ENCODE peak calls at places on chromosomes 5 and 9, in five cellular contexts. One of them, this sample, is unnamed.

GRCh38 chr9:81489048-81489447 is 200.3 kb downstream of the TLE1 start:
- DNase-seq in breast epithelium: no peak
- DNase-seq in HCT116: no peak
- DNase-seq in astrocyte of the spinal cord: no peak
- DNase-seq in astrocyte of the cerebellum: no peak
- DNase-seq in this sample: no peak

GRCh38 chr5:176762489-176762888 is 47.9 kb upstream of the UNC5A start:
- DNase-seq in breast epithelium: no peak
- DNase-seq in HCT116: no peak
- DNase-seq in astrocyte of the spinal cord: no peak
- DNase-seq in astrocyte of the cerebellum: no peak
- DNase-seq in this sample: no peak

GRCh38 chr9:127135056-127135745 is 12.8 kb upstream of the ANGPTL2 start:
- DNase-seq in astrocyte of the cerebellum: no peak
- DNase-seq in astrocyte of the spinal cord: no peak
- DNase-seq in breast epithelium: no peak
- DNase-seq in HCT116: no peak
- DNase-seq in this sample: no peak

GRCh38 chr9:110351009-110351467 is 13.4 kb upstream of the TXNDC8 start:
- DNase-seq in astrocyte of the spinal cord: peak; percentile 85
- DNase-seq in breast epithelium: no peak
- DNase-seq in HCT116: peak; percentile 51
- DNase-seq in astrocyte of the cerebellum: peak; percentile 58
- DNase-seq in this sample: no peak

GRCh38 chr5:56585973-56586740 is 229.2 kb upstream of the MAP3K1 start:
- DNase-seq in HCT116: no peak
- DNase-seq in astrocyte of the cerebellum: no peak
- DNase-seq in breast epithelium: no peak
- DNase-seq in astrocyte of the spinal cord: no peak
- DNase-seq in this sample: no peak

GRCh38 chr9:16704489-16705111 is 165.9 kb downstream of the BNC2 start:
- DNase-seq in HCT116: no peak
- DNase-seq in astrocyte of the cerebellum: no peak
- DNase-seq in breast epithelium: no peak
- DNase-seq in astrocyte of the spinal cord: no peak
- DNase-seq in this sample: no peak

GRCh38 chr5:73280821-73281746 is 108.1 kb downstream of the TMEM174 start:
- DNase-seq in breast epithelium: peak; percentile 74
- DNase-seq in HCT116: peak; percentile 18
- DNase-seq in astrocyte of the spinal cord: peak; percentile 88
- DNase-seq in astrocyte of the cerebellum: peak; percentile 77
- DNase-seq in this sample: no peak

GRCh38 chr5:151937851-151938250 is 13.2 kb upstream of the GLRA1 start:
- DNase-seq in astrocyte of the cerebellum: no peak
- DNase-seq in HCT116: no peak
- DNase-seq in astrocyte of the spinal cord: no peak
- DNase-seq in breast epithelium: no peak
- DNase-seq in this sample: no peak

GRCh38 chr5:73938938-73939320 is 312.9 kb downstream of the ARHGEF28 start:
- DNase-seq in astrocyte of the spinal cord: no peak
- DNase-seq in astrocyte of the cerebellum: no peak
- DNase-seq in breast epithelium: no peak
- DNase-seq in HCT116: no peak
- DNase-seq in this sample: no peak

GRCh38 chr5:73330613-73331012 is 118.0 kb downstream of the FOXD1 start:
- DNase-seq in breast epithelium: no peak
- DNase-seq in HCT116: no peak
- DNase-seq in astrocyte of the spinal cord: no peak
- DNase-seq in astrocyte of the cerebellum: no peak
- DNase-seq in this sample: no peak

GRCh38 chr5:159244163-159244562 is 18.9 kb upstream of the UBLCP1 start:
- DNase-seq in breast epithelium: no peak
- DNase-seq in HCT116: no peak
- DNase-seq in astrocyte of the spinal cord: no peak
- DNase-seq in astrocyte of the cerebellum: no peak
- DNase-seq in this sample: no peak

GRCh38 chr5:68086857-68087256 is 128.7 kb upstream of the PIK3R1 start:
- DNase-seq in astrocyte of the spinal cord: peak; percentile 83
- DNase-seq in HCT116: no peak
- DNase-seq in astrocyte of the cerebellum: peak; percentile 67
- DNase-seq in breast epithelium: no peak
- DNase-seq in this sample: no peak

GRCh38 chr5:75678155-75678554 is 39.1 kb downstream of the POC5 start:
- DNase-seq in HCT116: no peak
- DNase-seq in breast epithelium: no peak
- DNase-seq in astrocyte of the spinal cord: no peak
- DNase-seq in astrocyte of the cerebellum: no peak
- DNase-seq in this sample: peak; percentile 18

GRCh38 chr9:129143461-129143927 is 32.3 kb downstream of the PTPA start:
- DNase-seq in breast epithelium: no peak
- DNase-seq in astrocyte of the cerebellum: peak; percentile 75
- DNase-seq in HCT116: no peak
- DNase-seq in astrocyte of the spinal cord: peak; percentile 73
- DNase-seq in this sample: no peak

GRCh38 chr9:2299156-2299842 is 284.2 kb downstream of the SMARCA2 start:
- DNase-seq in astrocyte of the spinal cord: no peak
- DNase-seq in HCT116: no peak
- DNase-seq in astrocyte of the cerebellum: no peak
- DNase-seq in breast epithelium: peak; percentile 68
- DNase-seq in this sample: no peak

GRCh38 chr5:14424011-14424685 is 157.4 kb upstream of the OTULINL start:
- DNase-seq in HCT116: no peak
- DNase-seq in astrocyte of the spinal cord: peak; percentile 59
- DNase-seq in astrocyte of the cerebellum: no peak
- DNase-seq in breast epithelium: no peak
- DNase-seq in this sample: no peak

GRCh38 chr5:127367912-127368468 is 77.4 kb downstream of the MEGF10 start:
- DNase-seq in HCT116: no peak
- DNase-seq in breast epithelium: no peak
- DNase-seq in astrocyte of the cerebellum: no peak
- DNase-seq in astrocyte of the spinal cord: no peak
- DNase-seq in this sample: no peak

GRCh38 chr5:43699910-43700309 is 96.9 kb downstream of the NNT start:
- DNase-seq in HCT116: no peak
- DNase-seq in breast epithelium: no peak
- DNase-seq in astrocyte of the spinal cord: no peak
- DNase-seq in astrocyte of the cerebellum: no peak
- DNase-seq in this sample: no peak

GRCh38 chr9:75382126-75382525 is 293.8 kb downstream of the OSTF1 start:
- DNase-seq in HCT116: no peak
- DNase-seq in breast epithelium: no peak
- DNase-seq in astrocyte of the spinal cord: peak; percentile 21
- DNase-seq in astrocyte of the cerebellum: no peak
- DNase-seq in this sample: no peak

GRCh38 chr5:171122372-171122771 is 186.7 kb upstream of the TLX3 start:
- DNase-seq in HCT116: no peak
- DNase-seq in breast epithelium: no peak
- DNase-seq in astrocyte of the spinal cord: peak; percentile 28
- DNase-seq in astrocyte of the cerebellum: no peak
- DNase-seq in this sample: no peak

GRCh38 chr5:151070449-151070848 is 10.4 kb downstream of the TNIP1 start:
- DNase-seq in breast epithelium: no peak
- DNase-seq in astrocyte of the cerebellum: no peak
- DNase-seq in astrocyte of the spinal cord: no peak
- DNase-seq in HCT116: no peak
- DNase-seq in this sample: no peak

GRCh38 chr9:109198736-109199384 is 31.8 kb upstream of the FRRS1L start:
- DNase-seq in astrocyte of the cerebellum: no peak
- DNase-seq in breast epithelium: no peak
- DNase-seq in HCT116: peak; percentile 26
- DNase-seq in astrocyte of the spinal cord: no peak
- DNase-seq in this sample: no peak

GRCh38 chr5:157290156-157290980 is 24.4 kb downstream of the CYFIP2 start:
- DNase-seq in breast epithelium: no peak
- DNase-seq in HCT116: no peak
- DNase-seq in astrocyte of the cerebellum: no peak
- DNase-seq in astrocyte of the spinal cord: peak; percentile 37
- DNase-seq in this sample: no peak

GRCh38 chr5:74625742-74626241 is 14.7 kb downstream of the ENC1 start:
- DNase-seq in breast epithelium: no peak
- DNase-seq in astrocyte of the spinal cord: peak; percentile 77
- DNase-seq in HCT116: no peak
- DNase-seq in astrocyte of the cerebellum: peak; percentile 88
- DNase-seq in this sample: no peak

GRCh38 chr5:123455640-123456039 is 32.4 kb upstream of the CEP120 start:
- DNase-seq in HCT116: no peak
- DNase-seq in breast epithelium: no peak
- DNase-seq in astrocyte of the spinal cord: no peak
- DNase-seq in astrocyte of the cerebellum: no peak
- DNase-seq in this sample: peak; percentile 23

GRCh38 chr5:151141535-151141934 is 16.0 kb downstream of the ANXA6 start:
- DNase-seq in astrocyte of the spinal cord: peak; percentile 39
- DNase-seq in breast epithelium: peak; percentile 45
- DNase-seq in astrocyte of the cerebellum: no peak
- DNase-seq in HCT116: no peak
- DNase-seq in this sample: peak; percentile 78

GRCh38 chr9:14245901-14246525 is 67.9 kb downstream of the NFIB start:
- DNase-seq in astrocyte of the spinal cord: peak; percentile 53
- DNase-seq in astrocyte of the cerebellum: peak; percentile 60
- DNase-seq in HCT116: no peak
- DNase-seq in breast epithelium: no peak
- DNase-seq in this sample: no peak

GRCh38 chr9:128497824-128498610 is 6.5 kb upstream of the GLE1 start:
- DNase-seq in astrocyte of the cerebellum: no peak
- DNase-seq in breast epithelium: no peak
- DNase-seq in HCT116: no peak
- DNase-seq in astrocyte of the spinal cord: no peak
- DNase-seq in this sample: no peak

GRCh38 chr5:61732796-61733195 is 400.7 kb downstream of the ZSWIM6 start:
- DNase-seq in breast epithelium: no peak
- DNase-seq in astrocyte of the spinal cord: no peak
- DNase-seq in astrocyte of the cerebellum: no peak
- DNase-seq in HCT116: no peak
- DNase-seq in this sample: no peak

GRCh38 chr9:76704601-76705204 is 59.5 kb upstream of the PCA3 start:
- DNase-seq in astrocyte of the spinal cord: peak; percentile 89
- DNase-seq in HCT116: peak; percentile 80
- DNase-seq in astrocyte of the cerebellum: peak; percentile 94
- DNase-seq in breast epithelium: no peak
- DNase-seq in this sample: peak; percentile 42

GRCh38 chr9:121484659-121485446 is 14.8 kb downstream of the GGTA1 start:
- DNase-seq in astrocyte of the cerebellum: no peak
- DNase-seq in HCT116: no peak
- DNase-seq in astrocyte of the spinal cord: no peak
- DNase-seq in breast epithelium: no peak
- DNase-seq in this sample: no peak

GRCh38 chr5:67494186-67494842 is 297.7 kb upstream of the CD180 start:
- DNase-seq in astrocyte of the spinal cord: no peak
- DNase-seq in HCT116: no peak
- DNase-seq in breast epithelium: no peak
- DNase-seq in astrocyte of the cerebellum: no peak
- DNase-seq in this sample: no peak

GRCh38 chr5:113378486-113378885 is 56.3 kb downstream of the TSSK1B start:
- DNase-seq in breast epithelium: no peak
- DNase-seq in astrocyte of the cerebellum: no peak
- DNase-seq in astrocyte of the spinal cord: peak; percentile 3
- DNase-seq in HCT116: no peak
- DNase-seq in this sample: no peak

GRCh38 chr5:124868661-124869060 is 122.2 kb upstream of the ZNF608 start:
- DNase-seq in astrocyte of the cerebellum: no peak
- DNase-seq in breast epithelium: no peak
- DNase-seq in astrocyte of the spinal cord: no peak
- DNase-seq in HCT116: no peak
- DNase-seq in this sample: no peak

GRCh38 chr5:179344301-179345178 is 721 bp downstream of the ADAMTS2 start:
- DNase-seq in breast epithelium: no peak
- DNase-seq in astrocyte of the cerebellum: no peak
- DNase-seq in HCT116: no peak
- DNase-seq in astrocyte of the spinal cord: no peak
- DNase-seq in this sample: peak; percentile 48

GRCh38 chr5:82467006-82467561 is 188.9 kb upstream of the RPS23 start:
- DNase-seq in breast epithelium: no peak
- DNase-seq in HCT116: no peak
- DNase-seq in astrocyte of the cerebellum: no peak
- DNase-seq in astrocyte of the spinal cord: peak; percentile 46
- DNase-seq in this sample: no peak

GRCh38 chr5:77282337-77283027 is 72.0 kb downstream of the PDE8B start:
- DNase-seq in astrocyte of the spinal cord: peak; percentile 29
- DNase-seq in HCT116: no peak
- DNase-seq in breast epithelium: no peak
- DNase-seq in astrocyte of the cerebellum: peak; percentile 4
- DNase-seq in this sample: no peak
- TF ChIP-seq CTCF in astrocyte of the spinal cord: peak; percentile 24
- TF ChIP-seq CTCF in HCT116: no peak
- TF ChIP-seq CTCF in breast epithelium: no peak
- TF ChIP-seq CTCF in astrocyte of the cerebellum: peak; percentile 46
- TF ChIP-seq CTCF in this sample: no peak

GRCh38 chr5:38666668-38667498 is 110.4 kb upstream of the LIFR start:
- DNase-seq in astrocyte of the cerebellum: peak; percentile 42
- DNase-seq in HCT116: peak; percentile 19
- DNase-seq in astrocyte of the spinal cord: peak; percentile 73
- DNase-seq in breast epithelium: no peak
- DNase-seq in this sample: peak; percentile 11
- TF ChIP-seq CTCF in astrocyte of the cerebellum: peak; percentile 86
- TF ChIP-seq CTCF in HCT116: peak; percentile 75
- TF ChIP-seq CTCF in astrocyte of the spinal cord: peak; percentile 82
- TF ChIP-seq CTCF in breast epithelium: peak; percentile 59
- TF ChIP-seq CTCF in this sample: peak; percentile 6

GRCh38 chr9:101707708-101708107 is 30.7 kb downstream of the GRIN3A start:
- DNase-seq in astrocyte of the spinal cord: peak; percentile 1
- DNase-seq in HCT116: no peak
- DNase-seq in breast epithelium: no peak
- DNase-seq in astrocyte of the cerebellum: no peak
- DNase-seq in this sample: no peak

GRCh38 chr9:101706929-101707328 is 31.5 kb downstream of the GRIN3A start:
- DNase-seq in astrocyte of the spinal cord: no peak
- DNase-seq in breast epithelium: no peak
- DNase-seq in astrocyte of the cerebellum: no peak
- DNase-seq in HCT116: no peak
- DNase-seq in this sample: no peak

GRCh38 chr9:101702257-101702656 is 36.2 kb downstream of the GRIN3A start:
- DNase-seq in astrocyte of the cerebellum: no peak
- DNase-seq in breast epithelium: no peak
- DNase-seq in astrocyte of the spinal cord: no peak
- DNase-seq in HCT116: no peak
- DNase-seq in this sample: no peak

GRCh38 chr9:101706261-101706798 is 32.1 kb downstream of the GRIN3A start:
- DNase-seq in astrocyte of the spinal cord: no peak
- DNase-seq in HCT116: no peak
- DNase-seq in breast epithelium: no peak
- DNase-seq in astrocyte of the cerebellum: no peak
- DNase-seq in this sample: no peak

GRCh38 chr9:101705135-101705661 is 33.2 kb downstream of the GRIN3A start:
- DNase-seq in astrocyte of the cerebellum: no peak
- DNase-seq in breast epithelium: no peak
- DNase-seq in HCT116: no peak
- DNase-seq in astrocyte of the spinal cord: peak; percentile 1
- DNase-seq in this sample: no peak
- TF ChIP-seq CTCF in astrocyte of the cerebellum: peak; percentile 42
- TF ChIP-seq CTCF in breast epithelium: no peak
- TF ChIP-seq CTCF in HCT116: peak; percentile 4
- TF ChIP-seq CTCF in astrocyte of the spinal cord: peak; percentile 21
- TF ChIP-seq CTCF in this sample: no peak

GRCh38 chr9:114263853-114264510 is 58.9 kb upstream of the ORM1 start:
- DNase-seq in HCT116: no peak
- DNase-seq in astrocyte of the spinal cord: peak; percentile 31
- DNase-seq in astrocyte of the cerebellum: no peak
- DNase-seq in breast epithelium: no peak
- DNase-seq in this sample: no peak
- TF ChIP-seq CTCF in HCT116: no peak
- TF ChIP-seq CTCF in astrocyte of the spinal cord: peak; percentile 56
- TF ChIP-seq CTCF in astrocyte of the cerebellum: peak; percentile 2
- TF ChIP-seq CTCF in breast epithelium: no peak
- TF ChIP-seq CTCF in this sample: no peak

This sample was measured in GM20000.